ENCODE peak calls at places on chromosomes 6 and 20, in four cellular contexts. T, C, K and H are unnamed samples. For H3K27me3, the result is how much of the 10 kb centered on the place peaks cover.

GRCh38 chr6:75493400-75494064 is at the start of gene FILIP1:
- DNase-seq in C (no peak), T (no peak), K (no peak), H (peak)

GRCh38 chr6:132107896-132108295 is 156.7 kb upstream of the CCN2 start:
- DNase-seq in C (no peak), T (no peak), K (no peak), H (no peak)

GRCh38 chr6:151695181-151695580 is 112.3 kb upstream of the ESR1 start:
- DNase-seq in K (peak), T (no peak), C (no peak), H (peak)

GRCh38 chr6:169577974-169578373 is 123.9 kb downstream of the WDR27 start:
- DNase-seq in T (no peak), K (no peak), C (no peak), H (no peak)

GRCh38 chr6:119493980-119494379 is 144.4 kb upstream of the MAN1A1 start:
- DNase-seq in T (no peak), C (no peak), K (peak), H (peak)

GRCh38 chr6:1873781-1874180 is 264.1 kb downstream of the FOXC1 start:
- DNase-seq in T (no peak), K (no peak), C (no peak), H (no peak)

GRCh38 chr20:37398750-37399621 is 53.0 kb downstream of the SRC start:
- DNase-seq in T (no peak), K (no peak), C (no peak), H (no peak)

GRCh38 chr6:75550544-75551167 is 51.0 kb upstream of the SENP6 start:
- DNase-seq in K (no peak), T (peak), C (no peak), H (no peak)

GRCh38 chr6:157597461-157598312 is 216.7 kb downstream of the ZDHHC14 start:
- DNase-seq in T (no peak), K (peak), C (peak), H (peak)

GRCh38 chr6:6820688-6821238 is 232.2 kb downstream of the LY86 start:
- DNase-seq in T (no peak), C (no peak), K (peak), H (peak)

GRCh38 chr20:39645130-39645529 is 683.0 kb downstream of the DHX35 start:
- DNase-seq in C (no peak), K (no peak), T (no peak), H (no peak)

GRCh38 chr6:114471450-114471849 is 128.6 kb upstream of the HS3ST5 start:
- DNase-seq in C (no peak), T (no peak), K (no peak), H (no peak)

GRCh38 chr6:129860901-129861665 is at the start of gene TMEM244:
- DNase-seq in K (no peak), T (peak), C (no peak), H (no peak)

GRCh38 chr6:36139991-36140710 is 9.8 kb downstream of the MAPK13 start:
- DNase-seq in K (no peak), C (peak), T (no peak), H (no peak)

GRCh38 chr6:21342496-21342895 is 251.1 kb upstream of the SOX4 start:
- DNase-seq in T (no peak), K (no peak), C (no peak), H (no peak)

GRCh38 chr20:59598625-59599310 is 5.6 kb upstream of the PHACTR3 start:
- DNase-seq in K (peak), T (no peak), C (peak), H (peak)

DNA sequence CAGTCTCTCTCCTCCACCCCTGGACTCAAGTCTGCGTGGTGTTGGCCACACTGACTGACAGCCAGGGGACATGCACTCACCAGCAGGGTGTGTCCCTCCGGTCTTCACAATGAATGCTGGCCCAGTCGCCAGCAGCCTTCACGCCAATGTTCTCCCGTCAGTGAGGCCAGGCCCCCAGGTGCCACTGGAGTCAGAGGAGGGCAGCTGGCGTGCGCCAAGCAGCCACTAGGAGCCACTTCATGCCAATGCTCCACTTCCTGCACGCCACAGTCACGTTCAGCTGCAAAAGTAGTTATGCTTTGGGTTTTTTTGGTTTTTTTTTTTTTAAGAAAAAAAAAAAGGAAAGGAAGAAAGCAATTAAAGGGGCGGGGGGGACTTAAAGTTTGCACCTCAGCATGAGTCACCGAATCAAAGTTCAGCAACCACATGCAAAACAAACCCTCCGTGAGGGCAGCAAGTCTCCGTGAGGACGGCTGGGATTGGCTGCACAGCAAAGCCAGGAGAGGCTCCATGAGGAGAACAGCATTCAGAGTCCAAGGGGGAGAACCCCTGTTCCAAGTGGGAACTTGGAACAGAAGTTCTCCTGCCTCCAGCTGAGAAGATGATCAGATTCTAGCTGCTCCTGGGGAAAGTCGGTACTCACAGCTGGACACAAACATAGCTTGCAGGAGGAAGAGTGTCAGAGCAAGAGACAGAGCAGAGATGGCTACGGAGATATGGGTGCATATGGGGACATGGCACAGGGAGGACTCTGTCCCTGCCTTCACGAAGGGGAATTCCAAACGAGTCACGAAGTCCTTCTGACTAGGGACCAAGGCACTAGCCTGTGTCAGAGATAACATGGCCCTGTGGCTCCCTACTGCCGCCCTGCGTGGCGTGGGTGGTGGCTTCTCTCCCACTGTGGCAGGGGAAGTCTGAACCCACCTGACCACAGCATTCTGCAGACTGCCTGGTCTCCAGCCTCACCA is at the start of gene ZC3H12D:
- DNase-seq in K (no peak), C (no peak), T (peak), H (no peak)
- TF ChIP-seq CTCF in K (no peak), C (no peak), T (no peak), H (no peak)

GRCh38 chr20:40807094-40807623 is 118.1 kb upstream of the MAFB start:
- DNase-seq in T (no peak), C (no peak), K (no peak), H (no peak)

GRCh38 chr20:40809361-40809760 is 120.3 kb upstream of the MAFB start:
- DNase-seq in T (no peak), C (no peak), K (no peak), H (no peak)

GRCh38 chr20:40810336-40810735 is 121.3 kb upstream of the MAFB start:
- DNase-seq in K (no peak), T (no peak), C (no peak), H (no peak)

GRCh38 chr20:40805592-40805991 is 116.6 kb upstream of the MAFB start:
- DNase-seq in T (no peak), C (no peak), K (no peak), H (no peak)

GRCh38 chr20:40807771-40808170 is 118.7 kb upstream of the MAFB start:
- DNase-seq in K (no peak), C (no peak), T (no peak), H (no peak)
- H3K4me3 ChIP-seq in K (no peak), C (no peak), T (no peak), H (no peak)

DNA sequence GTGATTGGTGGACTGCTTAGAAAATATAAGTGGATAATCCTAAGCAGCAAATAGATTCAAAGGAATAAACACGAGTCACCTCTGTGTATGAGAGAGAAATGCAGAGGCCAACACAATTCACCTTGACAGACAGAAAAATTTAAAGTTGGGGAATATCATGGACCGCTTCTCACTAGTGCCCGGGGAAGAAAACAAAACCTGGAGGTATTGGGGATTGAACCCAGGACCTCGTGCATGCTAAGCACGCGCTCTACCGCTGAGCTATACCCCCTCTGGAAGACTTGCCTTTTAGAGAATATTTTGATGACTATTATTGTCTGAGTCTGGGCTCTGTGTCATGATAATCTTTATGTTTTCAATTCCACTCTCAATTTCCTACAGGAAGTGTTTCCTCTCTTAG is 111.9 kb downstream of the TRIM27 start:
- DNase-seq in K (peak), T (peak), C (peak), H (peak)
- H3K27me3 ChIP-seq in K (under half), T (under half), C (under half), H (under half)

GRCh38 chr6:137919837-137920304 is 52.8 kb downstream of the TNFAIP3 start:
- DNase-seq in K (no peak), T (no peak), C (peak), H (no peak)

GRCh38 chr6:137920331-137920730 is 53.3 kb downstream of the TNFAIP3 start:
- DNase-seq in K (no peak), T (no peak), C (no peak), H (no peak)

GRCh38 chr6:137923866-137924616 is 57.0 kb downstream of the TNFAIP3 start:
- DNase-seq in C (no peak), T (no peak), K (peak), H (no peak)

GRCh38 chr6:137919512-137919823 is 52.4 kb downstream of the TNFAIP3 start:
- DNase-seq in T (no peak), C (no peak), K (no peak), H (no peak)

GRCh38 chr6:137921823-137922222 is 54.8 kb downstream of the TNFAIP3 start:
- DNase-seq in C (no peak), T (no peak), K (no peak), H (no peak)
- TF ChIP-seq CTCF in C (peak), T (no peak), K (no peak), H (no peak)

GRCh38 chr6:10315034-10315433 is 99.8 kb downstream of the TFAP2A start:
- DNase-seq in K (no peak), C (peak), T (no peak), H (no peak)
- H3K4me3 ChIP-seq in K (no peak), C (no peak), T (no peak), H (no peak)

GRCh38 chr20:8322654-8323053 is 190.6 kb downstream of the PLCB1 start:
- DNase-seq in T (no peak), C (no peak), K (no peak), H (no peak)

GRCh38 chr20:8330785-8331699 is 199.0 kb downstream of the PLCB1 start:
- DNase-seq in T (peak), K (no peak), C (no peak), H (peak)

GRCh38 chr20:8326899-8327298 is 194.8 kb downstream of the PLCB1 start:
- DNase-seq in C (no peak), T (no peak), K (no peak), H (no peak)

GRCh38 chr20:8330316-8330784 is 198.3 kb downstream of the PLCB1 start:
- DNase-seq in T (peak), K (no peak), C (no peak), H (no peak)

GRCh38 chr20:8326196-8326595 is 194.1 kb downstream of the PLCB1 start:
- DNase-seq in K (no peak), T (no peak), C (no peak), H (no peak)
- H3K27me3 ChIP-seq in K (under half), T (under half), C (under half), H (under half)

GRCh38 chr6:134436950-134437349 is 119.0 kb upstream of the SGK1 start:
- DNase-seq in K (no peak), T (no peak), C (no peak), H (peak)

GRCh38 chr6:134436281-134436815 is 118.4 kb upstream of the SGK1 start:
- DNase-seq in C (peak), K (peak), T (peak), H (peak)

GRCh38 chr6:134438825-134439224 is 120.9 kb upstream of the SGK1 start:
- DNase-seq in T (no peak), C (no peak), K (no peak), H (no peak)

GRCh38 chr6:134435814-134436280 is 117.9 kb upstream of the SGK1 start:
- DNase-seq in K (no peak), C (no peak), T (no peak), H (no peak)

DNA sequence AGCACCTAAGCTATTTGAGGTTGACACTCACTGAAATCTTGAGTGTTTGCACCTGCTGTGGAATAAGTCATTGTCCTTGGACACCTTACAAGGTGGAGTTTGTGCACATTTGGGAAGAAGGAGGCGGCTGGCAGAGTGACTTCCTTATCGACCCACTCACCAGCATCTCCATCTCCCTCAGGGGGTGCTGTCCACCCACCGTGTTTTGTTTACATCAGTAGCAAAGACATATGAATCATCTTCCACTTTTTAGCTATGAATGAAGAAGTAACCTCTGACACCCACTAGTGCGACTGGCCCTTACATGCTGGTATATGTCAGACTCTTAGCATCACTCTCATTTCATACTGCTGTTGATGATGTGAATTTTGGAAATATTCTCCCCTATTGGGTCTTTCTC is 119.5 kb upstream of the SGK1 start:
- DNase-seq in C (peak), K (peak), T (peak), H (peak)
- TF ChIP-seq CTCF in C (peak), K (peak), T (no peak), H (peak)

GRCh38 chr20:1224205-1224604 is 1.6 kb upstream of the RAD21L1 start:
- DNase-seq in K (no peak), C (no peak), T (no peak), H (no peak)

GRCh38 chr20:1227121-1227582 is 1.3 kb downstream of the RAD21L1 start:
- DNase-seq in T (no peak), K (no peak), C (no peak), H (no peak)

GRCh38 chr20:1225263-1225728 is 548 bp upstream of the RAD21L1 start:
- DNase-seq in T (no peak), K (no peak), C (no peak), H (no peak)

GRCh38 chr20:1229541-1229940 is 3.7 kb downstream of the RAD21L1 start:
- DNase-seq in T (no peak), K (no peak), C (no peak), H (no peak)

DNA sequence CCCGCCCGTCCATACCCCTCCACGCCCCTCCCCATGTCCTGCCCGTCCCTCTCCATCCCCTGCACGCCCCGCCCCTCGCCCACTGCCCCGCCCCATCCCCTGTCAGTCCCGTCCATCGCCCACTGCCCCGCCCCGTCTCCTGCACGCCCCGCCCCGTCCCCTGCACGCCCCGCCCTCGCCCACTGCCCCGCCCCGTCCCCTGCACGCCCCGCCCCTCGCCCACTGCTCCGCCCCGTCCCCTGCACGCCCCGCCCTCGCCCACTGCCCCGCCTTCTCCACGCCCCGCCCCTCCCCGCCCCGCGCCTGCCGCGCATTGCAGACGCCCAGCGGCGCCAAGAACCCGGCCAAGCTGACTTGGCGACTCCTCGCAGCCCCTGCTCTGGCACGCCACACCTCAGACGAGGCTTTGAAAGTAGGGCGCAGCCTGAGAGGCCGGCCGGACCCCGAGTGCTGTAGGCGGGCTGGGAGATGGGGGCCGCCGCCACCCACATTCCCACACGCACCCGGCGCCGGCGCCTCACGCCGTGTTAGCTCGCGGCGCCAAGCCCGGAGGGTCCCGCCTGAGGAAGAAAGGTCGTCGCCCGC is at the start of gene RAD21L1:
- DNase-seq in K (peak), C (peak), T (peak), H (peak)
- H3K4me3 ChIP-seq in K (peak), C (peak), T (peak), H (peak)

DNA sequence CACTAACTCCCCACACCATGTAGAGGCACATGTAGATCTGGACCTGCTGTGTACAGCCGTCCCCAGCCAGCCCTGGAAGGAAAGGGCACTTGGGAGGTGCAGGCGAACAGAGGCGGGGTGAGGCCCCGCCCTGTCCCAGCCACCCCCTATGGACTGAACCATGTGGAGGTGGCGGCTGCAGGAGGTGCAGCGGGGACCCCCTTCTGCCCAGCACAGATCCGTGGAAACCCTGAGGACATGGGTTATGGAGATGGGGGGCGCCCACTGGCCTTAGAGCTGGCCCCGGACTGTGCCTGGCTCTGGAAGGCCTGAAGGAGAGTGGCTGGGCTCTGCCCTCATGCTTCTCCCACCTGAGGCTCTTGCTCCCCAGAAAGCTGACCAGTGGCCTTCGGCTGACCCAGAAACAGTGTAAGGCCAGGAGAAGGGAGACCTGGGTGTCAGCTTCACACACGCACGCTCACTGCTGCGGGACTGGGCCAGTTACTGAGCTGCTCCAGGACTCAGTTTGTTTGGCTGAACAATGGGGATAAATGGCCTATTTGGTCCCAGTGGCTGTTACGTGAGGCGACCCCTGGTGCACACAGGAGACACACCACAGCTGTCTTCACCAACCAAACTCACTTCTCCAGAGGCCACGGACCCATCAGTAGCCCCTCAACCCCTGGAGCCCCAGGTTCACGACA is 87.2 kb downstream of the GINS1 start:
- DNase-seq in T (no peak), K (no peak), C (no peak), H (no peak)
- H3K27me3 ChIP-seq in T (under half), K (under half), C (under half), H (under half)